ENCODE peak calls at places on chromosomes 3 and 15, in eight cellular contexts. R, P, N, L, I, A, C and Q are unnamed samples.

GRCh38 chr3:71111784-71112440 is 471.6 kb downstream of the FOXP1 start:
- DNase-seq in R (peak), L (no peak), N (no peak), I (no peak), C (no peak), P (no peak), A (peak), Q (no peak)

GRCh38 chr3:28799084-28799483 is 450.5 kb upstream of the AZI2 start:
- DNase-seq in I (no peak), A (no peak), P (no peak), N (no peak), C (no peak), L (no peak), R (peak), Q (no peak)

GRCh38 chr3:132283440-132283839 is 33.8 kb upstream of the ACP3 start:
- DNase-seq in I (no peak), A (peak), N (no peak), C (no peak), L (no peak), P (no peak), R (peak), Q (no peak)

GRCh38 chr15:68177747-68178146 is 27.4 kb downstream of the CALML4 start:
- DNase-seq in L (no peak), C (peak), R (peak), I (no peak), P (no peak), A (peak), N (no peak), Q (no peak)

GRCh38 chr3:97810779-97811390 is 10.9 kb upstream of the CRYBG3 start:
- DNase-seq in C (no peak), R (peak), A (peak), I (no peak), L (no peak), P (no peak), N (no peak), Q (no peak)

GRCh38 chr3:38039101-38039898 is at the start of gene DLEC1:
- DNase-seq in R (peak), P (peak), C (no peak), N (no peak), L (peak), A (peak), I (peak), Q (peak)

GRCh38 chr3:137409584-137409983 is 354.5 kb upstream of the SOX14 start:
- DNase-seq in P (no peak), C (no peak), R (no peak), I (no peak), A (no peak), L (no peak), N (no peak), Q (no peak)

GRCh38 chr3:106428565-106428994 is 559.8 kb upstream of the CBLB start:
- DNase-seq in L (peak), C (peak), R (peak), A (peak), N (no peak), I (no peak), P (no peak), Q (no peak)

GRCh38 chr15:70504305-70504951 is 258.9 kb downstream of the UACA start:
- DNase-seq in R (peak), P (no peak), C (no peak), N (no peak), I (no peak), L (peak), A (peak), Q (peak)

GRCh38 chr15:83323296-83323711 is 38.8 kb upstream of the BNC1 start:
- DNase-seq in R (peak), L (peak), C (peak), A (peak), I (no peak), P (no peak), N (no peak), Q (no peak)

GRCh38 chr3:145124886-145125285 is 1036.1 kb downstream of the PLOD2 start:
- DNase-seq in R (no peak), P (no peak), I (no peak), N (no peak), L (no peak), A (no peak), C (no peak), Q (no peak)

GRCh38 chr3:16090013-16090412 is 84.5 kb upstream of the GALNT15 start:
- DNase-seq in N (no peak), R (peak), P (no peak), L (no peak), A (peak), C (peak), I (no peak), Q (no peak)

GRCh38 chr3:46578973-46579755 is 13.1 kb upstream of the LRRC2 start:
- DNase-seq in I (no peak), C (no peak), R (no peak), A (no peak), N (no peak), L (no peak), P (no peak), Q (peak)

GRCh38 chr15:63441266-63441665 is 59.6 kb upstream of the CA12 start:
- DNase-seq in A (no peak), N (no peak), C (no peak), P (no peak), L (no peak), I (no peak), R (no peak), Q (no peak)

GRCh38 chr3:17157713-17158112 is 273.0 kb downstream of the PLCL2 start:
- DNase-seq in L (no peak), I (no peak), R (peak), P (no peak), A (peak), N (no peak), C (peak), Q (no peak)

GRCh38 chr3:111911446-111911845 is 52.4 kb downstream of the PHLDB2 start:
- DNase-seq in L (no peak), N (no peak), A (no peak), R (no peak), C (no peak), I (no peak), P (no peak), Q (no peak)